ENCODE peak calls at places on chromosomes 1 and 21, in six cellular contexts. One of them, this sample, is unnamed. For H3K27me3 and H3K9me3, the result is how much of the 10 kb centered on the place peaks cover.

GRCh38 chr1:212486591-212486963 is 53.9 kb downstream of the NENF start:
- DNase-seq in testis: no peak
- DNase-seq in CD8-positive, alpha-beta memory T cell: no peak
- DNase-seq in osteoblast: no peak
- DNase-seq in adipocyte: no peak
- DNase-seq in Peyer's patch: no peak
- DNase-seq in this sample: no peak

GRCh38 chr1:171814692-171815091 is 26.6 kb upstream of the DNM3 start:
- DNase-seq in testis: no peak
- DNase-seq in CD8-positive, alpha-beta memory T cell: no peak
- DNase-seq in osteoblast: no peak
- DNase-seq in adipocyte: peak
- DNase-seq in Peyer's patch: no peak
- DNase-seq in this sample: peak

GRCh38 chr1:229058111-229058551 is 212.8 kb upstream of the RAB4A start:
- DNase-seq in testis: no peak
- DNase-seq in CD8-positive, alpha-beta memory T cell: peak
- DNase-seq in osteoblast: no peak
- DNase-seq in adipocyte: no peak
- DNase-seq in Peyer's patch: no peak
- DNase-seq in this sample: no peak

GRCh38 chr1:215507119-215507518 is 60.0 kb upstream of the KCTD3 start:
- DNase-seq in testis: no peak
- DNase-seq in CD8-positive, alpha-beta memory T cell: no peak
- DNase-seq in osteoblast: no peak
- DNase-seq in adipocyte: no peak
- DNase-seq in Peyer's patch: no peak
- DNase-seq in this sample: no peak

GRCh38 chr1:10170362-10170665 is 40.1 kb upstream of the KIF1B start:
- DNase-seq in testis: no peak
- DNase-seq in CD8-positive, alpha-beta memory T cell: no peak
- DNase-seq in osteoblast: peak
- DNase-seq in adipocyte: peak
- DNase-seq in Peyer's patch: no peak
- DNase-seq in this sample: no peak

GRCh38 chr21:46667191-46667734 is 31.8 kb downstream of the PRMT2 start:
- DNase-seq in testis: no peak
- DNase-seq in CD8-positive, alpha-beta memory T cell: no peak
- DNase-seq in osteoblast: peak
- DNase-seq in adipocyte: peak
- DNase-seq in Peyer's patch: no peak
- DNase-seq in this sample: no peak

GRCh38 chr1:223860051-223860559 is 14.4 kb upstream of the TP53BP2 start:
- DNase-seq in testis: no peak
- DNase-seq in CD8-positive, alpha-beta memory T cell: no peak
- DNase-seq in osteoblast: no peak
- DNase-seq in adipocyte: no peak
- DNase-seq in Peyer's patch: no peak
- DNase-seq in this sample: no peak

GRCh38 chr21:43626390-43626789 is 32.9 kb downstream of the HSF2BP start:
- DNase-seq in testis: no peak
- DNase-seq in CD8-positive, alpha-beta memory T cell: no peak
- DNase-seq in osteoblast: no peak
- DNase-seq in adipocyte: no peak
- DNase-seq in Peyer's patch: no peak
- DNase-seq in this sample: no peak

GRCh38 chr1:85585845-85586244 is 5.3 kb downstream of the CCN1 start:
- DNase-seq in testis: no peak
- DNase-seq in CD8-positive, alpha-beta memory T cell: no peak
- DNase-seq in osteoblast: peak
- DNase-seq in adipocyte: peak
- DNase-seq in Peyer's patch: no peak
- DNase-seq in this sample: no peak

GRCh38 chr1:163875214-163875926 is 553.6 kb downstream of the NUF2 start:
- DNase-seq in testis: no peak
- DNase-seq in CD8-positive, alpha-beta memory T cell: no peak
- DNase-seq in osteoblast: peak
- DNase-seq in adipocyte: peak
- DNase-seq in Peyer's patch: no peak
- DNase-seq in this sample: no peak

GRCh38 chr21:14945176-14945575 is 119.6 kb downstream of the NRIP1 start:
- DNase-seq in testis: no peak
- DNase-seq in CD8-positive, alpha-beta memory T cell: no peak
- DNase-seq in osteoblast: no peak
- DNase-seq in adipocyte: no peak
- DNase-seq in Peyer's patch: no peak
- DNase-seq in this sample: no peak

GRCh38 chr1:245715291-245715701 is 560.5 kb downstream of the KIF26B start:
- DNase-seq in testis: no peak
- DNase-seq in CD8-positive, alpha-beta memory T cell: no peak
- DNase-seq in osteoblast: peak
- DNase-seq in adipocyte: no peak
- DNase-seq in Peyer's patch: no peak
- DNase-seq in this sample: peak

GRCh38 chr1:238639861-238640260 is 746.5 kb upstream of the CHRM3 start:
- DNase-seq in testis: no peak
- DNase-seq in CD8-positive, alpha-beta memory T cell: no peak
- DNase-seq in osteoblast: no peak
- DNase-seq in adipocyte: no peak
- DNase-seq in Peyer's patch: no peak
- DNase-seq in this sample: no peak

GRCh38 chr1:13808729-13809131 is 108.7 kb downstream of the PRDM2 start:
- DNase-seq in testis: no peak
- DNase-seq in CD8-positive, alpha-beta memory T cell: no peak
- DNase-seq in osteoblast: no peak
- DNase-seq in adipocyte: peak
- DNase-seq in Peyer's patch: no peak
- DNase-seq in this sample: peak

GRCh38 chr21:16578912-16579311 is 849.1 kb downstream of the USP25 start:
- DNase-seq in testis: no peak
- DNase-seq in CD8-positive, alpha-beta memory T cell: no peak
- DNase-seq in osteoblast: no peak
- DNase-seq in adipocyte: no peak
- DNase-seq in Peyer's patch: no peak
- DNase-seq in this sample: peak

GRCh38 chr21:35335951-35336446 is 286.9 kb upstream of the RUNX1 start:
- DNase-seq in testis: no peak
- DNase-seq in CD8-positive, alpha-beta memory T cell: no peak
- DNase-seq in osteoblast: no peak
- DNase-seq in adipocyte: no peak
- DNase-seq in Peyer's patch: no peak
- DNase-seq in this sample: no peak

GRCh38 chr1:186925881-186926676 is 97.3 kb downstream of the PLA2G4A start:
- DNase-seq in testis: no peak
- DNase-seq in CD8-positive, alpha-beta memory T cell: no peak
- DNase-seq in osteoblast: no peak
- DNase-seq in adipocyte: peak
- DNase-seq in Peyer's patch: no peak
- DNase-seq in this sample: no peak

GRCh38 chr1:109723351-109723750 is 11.3 kb downstream of the GSTM5 start:
- DNase-seq in testis: no peak
- DNase-seq in CD8-positive, alpha-beta memory T cell: no peak
- DNase-seq in osteoblast: no peak
- DNase-seq in adipocyte: peak
- DNase-seq in Peyer's patch: no peak
- DNase-seq in this sample: no peak

GRCh38 chr1:82124987-82125638 is 324.4 kb downstream of the ADGRL2 start:
- DNase-seq in testis: no peak
- DNase-seq in CD8-positive, alpha-beta memory T cell: no peak
- DNase-seq in osteoblast: no peak
- DNase-seq in adipocyte: no peak
- DNase-seq in Peyer's patch: no peak
- DNase-seq in this sample: no peak

GRCh38 chr1:156075158-156075557 is 7.1 kb downstream of the MEX3A start:
- DNase-seq in testis: no peak
- DNase-seq in CD8-positive, alpha-beta memory T cell: no peak
- DNase-seq in osteoblast: peak
- DNase-seq in adipocyte: no peak
- DNase-seq in Peyer's patch: no peak
- DNase-seq in this sample: no peak

GRCh38 chr1:9890224-9890731 is 19.8 kb downstream of the CTNNBIP1 start:
- DNase-seq in testis: peak
- DNase-seq in CD8-positive, alpha-beta memory T cell: no peak
- DNase-seq in osteoblast: peak
- DNase-seq in adipocyte: peak
- DNase-seq in Peyer's patch: no peak
- DNase-seq in this sample: peak

GRCh38 chr1:22872971-22873664 is 99.5 kb downstream of the LACTBL1 start:
- DNase-seq in testis: no peak
- DNase-seq in CD8-positive, alpha-beta memory T cell: no peak
- DNase-seq in osteoblast: no peak
- DNase-seq in adipocyte: no peak
- DNase-seq in Peyer's patch: no peak
- DNase-seq in this sample: no peak

GRCh38 chr21:25359724-25360123 is 247.6 kb downstream of the MRPL39 start:
- DNase-seq in testis: no peak
- DNase-seq in CD8-positive, alpha-beta memory T cell: no peak
- DNase-seq in osteoblast: no peak
- DNase-seq in adipocyte: no peak
- DNase-seq in Peyer's patch: no peak
- DNase-seq in this sample: no peak

GRCh38 chr21:36917487-36918158 is 48.8 kb downstream of the HLCS start:
- DNase-seq in testis: peak
- DNase-seq in CD8-positive, alpha-beta memory T cell: no peak
- DNase-seq in osteoblast: peak
- DNase-seq in adipocyte: peak
- DNase-seq in Peyer's patch: no peak
- DNase-seq in this sample: peak

GRCh38 chr1:117512728-117513321 is 93.0 kb upstream of the TENT5C start:
- DNase-seq in testis: no peak
- DNase-seq in CD8-positive, alpha-beta memory T cell: no peak
- DNase-seq in osteoblast: peak
- DNase-seq in adipocyte: peak
- DNase-seq in Peyer's patch: no peak
- DNase-seq in this sample: no peak

GRCh38 chr1:29575277-29575676 is 339.0 kb downstream of the PTPRU start:
- DNase-seq in testis: no peak
- DNase-seq in CD8-positive, alpha-beta memory T cell: no peak
- DNase-seq in osteoblast: no peak
- DNase-seq in adipocyte: no peak
- DNase-seq in Peyer's patch: no peak
- DNase-seq in this sample: no peak

GRCh38 chr1:193333166-193333565 is 146.8 kb upstream of the B3GALT2 start:
- DNase-seq in testis: no peak
- DNase-seq in CD8-positive, alpha-beta memory T cell: no peak
- DNase-seq in osteoblast: no peak
- DNase-seq in adipocyte: no peak
- DNase-seq in Peyer's patch: no peak
- DNase-seq in this sample: no peak

GRCh38 chr1:248834343-248834940 is 3.6 kb upstream of the ZNF672 start:
- DNase-seq in testis: no peak
- DNase-seq in CD8-positive, alpha-beta memory T cell: no peak
- DNase-seq in osteoblast: no peak
- DNase-seq in adipocyte: no peak
- DNase-seq in Peyer's patch: no peak
- DNase-seq in this sample: no peak

GRCh38 chr1:34800214-34800613 is 7.4 kb downstream of the GJA4 start:
- DNase-seq in testis: no peak
- DNase-seq in CD8-positive, alpha-beta memory T cell: no peak
- DNase-seq in osteoblast: peak
- DNase-seq in adipocyte: peak
- DNase-seq in Peyer's patch: no peak
- DNase-seq in this sample: no peak

GRCh38 chr1:18411820-18412641 is 68.7 kb upstream of the KLHDC7A start:
- DNase-seq in testis: no peak
- DNase-seq in CD8-positive, alpha-beta memory T cell: no peak
- DNase-seq in osteoblast: no peak
- DNase-seq in adipocyte: no peak
- DNase-seq in Peyer's patch: no peak
- DNase-seq in this sample: no peak

DNA sequence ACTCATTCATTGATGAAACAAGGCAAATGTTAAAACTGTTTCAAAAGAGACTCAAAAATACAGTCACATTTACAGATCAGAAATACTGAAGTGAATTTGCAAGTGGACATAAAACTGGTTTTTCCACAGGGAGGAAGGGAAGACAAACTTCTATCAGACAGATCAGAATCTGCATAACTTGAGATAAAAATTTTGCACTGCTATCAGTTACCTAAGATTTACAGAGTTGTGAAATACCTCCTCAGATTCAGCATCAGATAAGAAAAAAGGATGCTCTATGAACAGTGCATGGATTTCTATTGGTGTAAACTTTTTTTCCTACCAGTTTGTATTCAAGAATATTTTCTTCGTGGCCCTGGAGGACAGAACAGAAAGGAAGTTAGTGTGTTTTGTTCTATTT is 575.4 kb downstream of the RWDD3 start:
- DNase-seq in testis: no peak
- DNase-seq in CD8-positive, alpha-beta memory T cell: no peak
- DNase-seq in osteoblast: no peak
- DNase-seq in adipocyte: no peak
- DNase-seq in Peyer's patch: no peak
- DNase-seq in this sample: no peak
- H3K4me3 ChIP-seq in testis: no peak
- H3K4me3 ChIP-seq in CD8-positive, alpha-beta memory T cell: no peak
- H3K4me3 ChIP-seq in osteoblast: no peak
- H3K4me3 ChIP-seq in adipocyte: no peak
- H3K4me3 ChIP-seq in Peyer's patch: no peak
- H3K4me3 ChIP-seq in this sample: no peak

GRCh38 chr1:3149277-3149676 is 80.3 kb downstream of the PRDM16 start:
- DNase-seq in testis: no peak
- DNase-seq in CD8-positive, alpha-beta memory T cell: no peak
- DNase-seq in osteoblast: no peak
- DNase-seq in adipocyte: no peak
- DNase-seq in Peyer's patch: no peak
- DNase-seq in this sample: no peak
- H3K27me3 ChIP-seq in testis: under half
- H3K27me3 ChIP-seq in CD8-positive, alpha-beta memory T cell: under half
- H3K27me3 ChIP-seq in osteoblast: under half
- H3K27me3 ChIP-seq in adipocyte: under half
- H3K27me3 ChIP-seq in Peyer's patch: under half
- H3K27me3 ChIP-seq in this sample: under half

GRCh38 chr1:2987773-2988172 is 33.5 kb upstream of the ACTRT2 start:
- DNase-seq in testis: no peak
- DNase-seq in CD8-positive, alpha-beta memory T cell: no peak
- DNase-seq in osteoblast: no peak
- DNase-seq in adipocyte: no peak
- DNase-seq in Peyer's patch: peak
- DNase-seq in this sample: no peak
- H3K9me3 ChIP-seq in testis: under half
- H3K9me3 ChIP-seq in CD8-positive, alpha-beta memory T cell: under half
- H3K9me3 ChIP-seq in osteoblast: under half
- H3K9me3 ChIP-seq in adipocyte: under half
- H3K9me3 ChIP-seq in Peyer's patch: under half
- H3K9me3 ChIP-seq in this sample: under half

GRCh38 chr1:158024737-158025136 is 31.3 kb downstream of the KIRREL1 start:
- DNase-seq in testis: no peak
- DNase-seq in CD8-positive, alpha-beta memory T cell: no peak
- DNase-seq in osteoblast: no peak
- DNase-seq in adipocyte: no peak
- DNase-seq in Peyer's patch: no peak
- DNase-seq in this sample: no peak
- H3K4me3 ChIP-seq in testis: no peak
- H3K4me3 ChIP-seq in CD8-positive, alpha-beta memory T cell: no peak
- H3K4me3 ChIP-seq in osteoblast: no peak
- H3K4me3 ChIP-seq in adipocyte: no peak
- H3K4me3 ChIP-seq in Peyer's patch: no peak
- H3K4me3 ChIP-seq in this sample: no peak